ENCODE peak calls at places on chromosome 6, in ten cellular contexts. One of them, this sample, is unnamed.

GRCh38 chr6:139262519-139263300 is 29.1 kb downstream of the TXLNB start:
- DNase-seq in transverse colon: no peak
- DNase-seq in CD4-positive, alpha-beta T cell: no peak
- DNase-seq in lung: no peak
- DNase-seq in tibial nerve: no peak
- DNase-seq in HFFc6: no peak
- DNase-seq in choroid plexus epithelial cell: no peak
- DNase-seq in left ventricle myocardium inferior: no peak
- DNase-seq in astrocyte of the cerebellum: no peak
- DNase-seq in esophagus squamous epithelium: no peak
- DNase-seq in this sample: no peak

GRCh38 chr6:158452191-158452590 is 107.7 kb upstream of the TMEM181 start:
- DNase-seq in transverse colon: no peak
- DNase-seq in CD4-positive, alpha-beta T cell: no peak
- DNase-seq in lung: no peak
- DNase-seq in tibial nerve: no peak
- DNase-seq in HFFc6: no peak
- DNase-seq in choroid plexus epithelial cell: no peak
- DNase-seq in left ventricle myocardium inferior: no peak
- DNase-seq in astrocyte of the cerebellum: no peak
- DNase-seq in esophagus squamous epithelium: no peak
- DNase-seq in this sample: no peak

GRCh38 chr6:121216928-121217327 is 117.4 kb downstream of the TBC1D32 start:
- DNase-seq in transverse colon: no peak
- DNase-seq in CD4-positive, alpha-beta T cell: no peak
- DNase-seq in lung: no peak
- DNase-seq in tibial nerve: no peak
- DNase-seq in HFFc6: no peak
- DNase-seq in choroid plexus epithelial cell: peak
- DNase-seq in left ventricle myocardium inferior: no peak
- DNase-seq in astrocyte of the cerebellum: no peak
- DNase-seq in esophagus squamous epithelium: no peak
- DNase-seq in this sample: no peak

GRCh38 chr6:83708546-83708969 is 343 bp downstream of the SNAP91 start:
- DNase-seq in transverse colon: no peak
- DNase-seq in CD4-positive, alpha-beta T cell: no peak
- DNase-seq in lung: no peak
- DNase-seq in tibial nerve: no peak
- DNase-seq in HFFc6: no peak
- DNase-seq in choroid plexus epithelial cell: peak
- DNase-seq in left ventricle myocardium inferior: no peak
- DNase-seq in astrocyte of the cerebellum: no peak
- DNase-seq in esophagus squamous epithelium: no peak
- DNase-seq in this sample: peak

GRCh38 chr6:164337024-164337924 is 922.8 kb downstream of the QKI start:
- DNase-seq in transverse colon: no peak
- DNase-seq in CD4-positive, alpha-beta T cell: no peak
- DNase-seq in lung: no peak
- DNase-seq in tibial nerve: no peak
- DNase-seq in HFFc6: no peak
- DNase-seq in choroid plexus epithelial cell: no peak
- DNase-seq in left ventricle myocardium inferior: no peak
- DNase-seq in astrocyte of the cerebellum: no peak
- DNase-seq in esophagus squamous epithelium: no peak
- DNase-seq in this sample: no peak

GRCh38 chr6:109165392-109165964 is 70.2 kb downstream of the CEP57L1 start:
- DNase-seq in transverse colon: peak
- DNase-seq in CD4-positive, alpha-beta T cell: no peak
- DNase-seq in lung: no peak
- DNase-seq in tibial nerve: no peak
- DNase-seq in HFFc6: peak
- DNase-seq in choroid plexus epithelial cell: peak
- DNase-seq in left ventricle myocardium inferior: no peak
- DNase-seq in astrocyte of the cerebellum: peak
- DNase-seq in esophagus squamous epithelium: no peak
- DNase-seq in this sample: peak

GRCh38 chr6:27288136-27289044 is 23.7 kb downstream of the POM121L2 start:
- DNase-seq in transverse colon: no peak
- DNase-seq in CD4-positive, alpha-beta T cell: no peak
- DNase-seq in lung: no peak
- DNase-seq in tibial nerve: no peak
- DNase-seq in HFFc6: no peak
- DNase-seq in choroid plexus epithelial cell: no peak
- DNase-seq in left ventricle myocardium inferior: no peak
- DNase-seq in astrocyte of the cerebellum: no peak
- DNase-seq in esophagus squamous epithelium: no peak
- DNase-seq in this sample: peak

GRCh38 chr6:72987305-72987704 is 238.0 kb downstream of the KHDC1L start:
- DNase-seq in transverse colon: no peak
- DNase-seq in CD4-positive, alpha-beta T cell: no peak
- DNase-seq in lung: no peak
- DNase-seq in tibial nerve: no peak
- DNase-seq in HFFc6: no peak
- DNase-seq in choroid plexus epithelial cell: no peak
- DNase-seq in left ventricle myocardium inferior: no peak
- DNase-seq in astrocyte of the cerebellum: no peak
- DNase-seq in esophagus squamous epithelium: no peak
- DNase-seq in this sample: no peak

GRCh38 chr6:166619912-166620311 is 7.1 kb downstream of the RPS6KA2 start:
- DNase-seq in transverse colon: no peak
- DNase-seq in CD4-positive, alpha-beta T cell: no peak
- DNase-seq in lung: peak
- DNase-seq in tibial nerve: no peak
- DNase-seq in HFFc6: peak
- DNase-seq in choroid plexus epithelial cell: peak
- DNase-seq in left ventricle myocardium inferior: no peak
- DNase-seq in astrocyte of the cerebellum: peak
- DNase-seq in esophagus squamous epithelium: no peak
- DNase-seq in this sample: no peak

GRCh38 chr6:45586216-45587171 is 208.8 kb upstream of the SUPT3H start:
- DNase-seq in transverse colon: no peak
- DNase-seq in CD4-positive, alpha-beta T cell: peak
- DNase-seq in lung: peak
- DNase-seq in tibial nerve: no peak
- DNase-seq in HFFc6: no peak
- DNase-seq in choroid plexus epithelial cell: no peak
- DNase-seq in left ventricle myocardium inferior: no peak
- DNase-seq in astrocyte of the cerebellum: no peak
- DNase-seq in esophagus squamous epithelium: no peak
- DNase-seq in this sample: no peak

GRCh38 chr6:1313364-1313754 is 1.5 kb downstream of the FOXQ1 start:
- DNase-seq in transverse colon: no peak
- DNase-seq in CD4-positive, alpha-beta T cell: no peak
- DNase-seq in lung: no peak
- DNase-seq in tibial nerve: no peak
- DNase-seq in HFFc6: no peak
- DNase-seq in choroid plexus epithelial cell: no peak
- DNase-seq in left ventricle myocardium inferior: no peak
- DNase-seq in astrocyte of the cerebellum: no peak
- DNase-seq in esophagus squamous epithelium: no peak
- DNase-seq in this sample: peak

GRCh38 chr6:19557191-19557590 is 280.0 kb upstream of the ID4 start:
- DNase-seq in transverse colon: no peak
- DNase-seq in CD4-positive, alpha-beta T cell: no peak
- DNase-seq in lung: no peak
- DNase-seq in tibial nerve: no peak
- DNase-seq in HFFc6: no peak
- DNase-seq in choroid plexus epithelial cell: no peak
- DNase-seq in left ventricle myocardium inferior: no peak
- DNase-seq in astrocyte of the cerebellum: no peak
- DNase-seq in esophagus squamous epithelium: no peak
- DNase-seq in this sample: no peak

GRCh38 chr6:39823187-39823815 is 31.1 kb downstream of the DAAM2 start:
- DNase-seq in transverse colon: peak
- DNase-seq in CD4-positive, alpha-beta T cell: no peak
- DNase-seq in lung: peak
- DNase-seq in tibial nerve: peak
- DNase-seq in HFFc6: no peak
- DNase-seq in choroid plexus epithelial cell: no peak
- DNase-seq in left ventricle myocardium inferior: peak
- DNase-seq in astrocyte of the cerebellum: no peak
- DNase-seq in esophagus squamous epithelium: no peak
- DNase-seq in this sample: no peak

GRCh38 chr6:142819603-142820335 is 125.2 kb downstream of the HIVEP2 start:
- DNase-seq in transverse colon: no peak
- DNase-seq in CD4-positive, alpha-beta T cell: no peak
- DNase-seq in lung: no peak
- DNase-seq in tibial nerve: no peak
- DNase-seq in HFFc6: no peak
- DNase-seq in choroid plexus epithelial cell: peak
- DNase-seq in left ventricle myocardium inferior: no peak
- DNase-seq in astrocyte of the cerebellum: no peak
- DNase-seq in esophagus squamous epithelium: no peak
- DNase-seq in this sample: no peak

GRCh38 chr6:39029156-39030011 is 19.2 kb upstream of the GLP1R start:
- DNase-seq in transverse colon: peak
- DNase-seq in CD4-positive, alpha-beta T cell: peak
- DNase-seq in lung: no peak
- DNase-seq in tibial nerve: no peak
- DNase-seq in HFFc6: no peak
- DNase-seq in choroid plexus epithelial cell: peak
- DNase-seq in left ventricle myocardium inferior: no peak
- DNase-seq in astrocyte of the cerebellum: no peak
- DNase-seq in esophagus squamous epithelium: no peak
- DNase-seq in this sample: peak

GRCh38 chr6:70903665-70904452 is 53.0 kb downstream of the B3GAT2 start:
- DNase-seq in transverse colon: no peak
- DNase-seq in CD4-positive, alpha-beta T cell: no peak
- DNase-seq in lung: no peak
- DNase-seq in tibial nerve: no peak
- DNase-seq in HFFc6: no peak
- DNase-seq in choroid plexus epithelial cell: no peak
- DNase-seq in left ventricle myocardium inferior: no peak
- DNase-seq in astrocyte of the cerebellum: no peak
- DNase-seq in esophagus squamous epithelium: no peak
- DNase-seq in this sample: no peak

GRCh38 chr6:70905676-70906075 is 51.2 kb downstream of the B3GAT2 start:
- DNase-seq in transverse colon: no peak
- DNase-seq in CD4-positive, alpha-beta T cell: no peak
- DNase-seq in lung: no peak
- DNase-seq in tibial nerve: no peak
- DNase-seq in HFFc6: no peak
- DNase-seq in choroid plexus epithelial cell: no peak
- DNase-seq in left ventricle myocardium inferior: no peak
- DNase-seq in astrocyte of the cerebellum: no peak
- DNase-seq in esophagus squamous epithelium: no peak
- DNase-seq in this sample: no peak

GRCh38 chr6:70900061-70900460 is 56.8 kb downstream of the B3GAT2 start:
- DNase-seq in transverse colon: no peak
- DNase-seq in CD4-positive, alpha-beta T cell: no peak
- DNase-seq in lung: no peak
- DNase-seq in tibial nerve: no peak
- DNase-seq in HFFc6: no peak
- DNase-seq in choroid plexus epithelial cell: no peak
- DNase-seq in left ventricle myocardium inferior: no peak
- DNase-seq in astrocyte of the cerebellum: no peak
- DNase-seq in esophagus squamous epithelium: no peak
- DNase-seq in this sample: no peak

GRCh38 chr6:70901324-70901723 is 55.5 kb downstream of the B3GAT2 start:
- DNase-seq in transverse colon: no peak
- DNase-seq in CD4-positive, alpha-beta T cell: no peak
- DNase-seq in lung: no peak
- DNase-seq in tibial nerve: no peak
- DNase-seq in HFFc6: peak
- DNase-seq in choroid plexus epithelial cell: peak
- DNase-seq in left ventricle myocardium inferior: no peak
- DNase-seq in astrocyte of the cerebellum: no peak
- DNase-seq in esophagus squamous epithelium: no peak
- DNase-seq in this sample: no peak
- TF ChIP-seq CTCF in transverse colon: peak
- TF ChIP-seq CTCF in CD4-positive, alpha-beta T cell: no peak
- TF ChIP-seq CTCF in lung: no peak
- TF ChIP-seq CTCF in tibial nerve: no peak
- TF ChIP-seq CTCF in HFFc6: peak
- TF ChIP-seq CTCF in choroid plexus epithelial cell: peak
- TF ChIP-seq CTCF in left ventricle myocardium inferior: no peak
- TF ChIP-seq CTCF in astrocyte of the cerebellum: peak
- TF ChIP-seq CTCF in esophagus squamous epithelium: peak
- TF ChIP-seq CTCF in this sample: peak

GRCh38 chr6:43730634-43731033 is 39.4 kb upstream of the VEGFA start:
- DNase-seq in transverse colon: no peak
- DNase-seq in CD4-positive, alpha-beta T cell: no peak
- DNase-seq in lung: no peak
- DNase-seq in tibial nerve: no peak
- DNase-seq in HFFc6: no peak
- DNase-seq in choroid plexus epithelial cell: no peak
- DNase-seq in left ventricle myocardium inferior: no peak
- DNase-seq in astrocyte of the cerebellum: no peak
- DNase-seq in esophagus squamous epithelium: no peak
- DNase-seq in this sample: no peak
- TF ChIP-seq CTCF in transverse colon: no peak
- TF ChIP-seq CTCF in CD4-positive, alpha-beta T cell: no peak
- TF ChIP-seq CTCF in lung: no peak
- TF ChIP-seq CTCF in tibial nerve: no peak
- TF ChIP-seq CTCF in HFFc6: no peak
- TF ChIP-seq CTCF in choroid plexus epithelial cell: no peak
- TF ChIP-seq CTCF in left ventricle myocardium inferior: no peak
- TF ChIP-seq CTCF in astrocyte of the cerebellum: no peak
- TF ChIP-seq CTCF in esophagus squamous epithelium: no peak
- TF ChIP-seq CTCF in this sample: no peak

GRCh38 chr6:105135056-105135455 is 44.8 kb downstream of the POPDC3 start:
- DNase-seq in transverse colon: no peak
- DNase-seq in CD4-positive, alpha-beta T cell: no peak
- DNase-seq in lung: no peak
- DNase-seq in tibial nerve: no peak
- DNase-seq in HFFc6: no peak
- DNase-seq in choroid plexus epithelial cell: peak
- DNase-seq in left ventricle myocardium inferior: no peak
- DNase-seq in astrocyte of the cerebellum: no peak
- DNase-seq in esophagus squamous epithelium: no peak
- DNase-seq in this sample: no peak
- TF ChIP-seq CTCF in transverse colon: no peak
- TF ChIP-seq CTCF in CD4-positive, alpha-beta T cell: no peak
- TF ChIP-seq CTCF in lung: no peak
- TF ChIP-seq CTCF in tibial nerve: no peak
- TF ChIP-seq CTCF in HFFc6: peak
- TF ChIP-seq CTCF in choroid plexus epithelial cell: peak
- TF ChIP-seq CTCF in left ventricle myocardium inferior: peak
- TF ChIP-seq CTCF in astrocyte of the cerebellum: peak
- TF ChIP-seq CTCF in esophagus squamous epithelium: peak
- TF ChIP-seq CTCF in this sample: no peak

DNA sequence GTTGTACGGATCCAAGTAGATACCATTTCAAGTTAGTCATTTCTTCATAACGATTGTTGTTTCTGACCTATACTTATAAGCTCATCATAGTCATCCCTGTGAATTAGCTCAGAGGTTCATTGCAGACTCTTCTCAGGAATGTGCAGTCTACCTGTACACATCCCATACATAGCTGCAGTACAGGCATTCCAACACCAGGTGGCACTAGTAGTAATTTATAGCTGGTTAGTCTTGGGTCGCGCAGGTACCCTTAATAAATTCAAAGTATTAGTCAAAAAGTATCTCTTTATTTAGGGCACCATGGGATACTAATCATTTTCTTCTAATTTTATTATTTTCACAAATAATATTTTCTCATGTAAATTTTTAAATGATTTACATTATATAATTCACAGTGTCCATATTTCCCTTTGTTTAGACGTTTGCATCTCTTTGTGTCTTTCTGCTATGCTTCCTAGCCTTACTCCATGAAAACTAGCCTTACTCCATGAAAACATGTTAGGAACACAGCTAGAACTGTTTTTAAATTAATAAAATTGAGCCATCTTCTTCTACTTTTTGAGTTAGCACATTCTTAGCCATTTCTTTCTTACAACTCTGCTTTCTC is 128.6 kb upstream of the FAM83B start:
- DNase-seq in transverse colon: peak
- DNase-seq in CD4-positive, alpha-beta T cell: peak
- DNase-seq in lung: peak
- DNase-seq in tibial nerve: peak
- DNase-seq in HFFc6: peak
- DNase-seq in choroid plexus epithelial cell: peak
- DNase-seq in left ventricle myocardium inferior: no peak
- DNase-seq in astrocyte of the cerebellum: peak
- DNase-seq in esophagus squamous epithelium: no peak
- DNase-seq in this sample: peak
- TF ChIP-seq CTCF in transverse colon: peak
- TF ChIP-seq CTCF in CD4-positive, alpha-beta T cell: peak
- TF ChIP-seq CTCF in lung: peak
- TF ChIP-seq CTCF in tibial nerve: peak
- TF ChIP-seq CTCF in HFFc6: peak
- TF ChIP-seq CTCF in choroid plexus epithelial cell: peak
- TF ChIP-seq CTCF in left ventricle myocardium inferior: peak
- TF ChIP-seq CTCF in astrocyte of the cerebellum: peak
- TF ChIP-seq CTCF in esophagus squamous epithelium: peak
- TF ChIP-seq CTCF in this sample: peak